ENCODE peak calls at places on chromosomes 16 and 17, in six cellular contexts. K is neuronal stem cell, Y is IMR-90, L is H9, G is H1, Z is mesenchymal stem cell. P is an unnamed sample.

GRCh38 chr16:84774810-84775209 is 45.0 kb upstream of the CRISPLD2 start:
- DNase-seq in K (no peak), Y (peak), G (no peak), L (no peak), Z (peak), P (peak)

GRCh38 chr16:2897110-2897509 is 14.1 kb downstream of the FLYWCH2 start:
- DNase-seq in L (no peak), K (no peak), G (no peak), Z (peak), Y (peak), P (no peak)

GRCh38 chr16:31458073-31458834 is 1.0 kb upstream of the ARMC5 start:
- DNase-seq in Z (peak), L (peak), G (no peak), K (no peak), Y (peak), P (peak)

GRCh38 chr16:28977703-28978641 is 3.4 kb downstream of the SPNS1 start:
- DNase-seq in K (no peak), G (no peak), L (peak), Z (no peak), Y (no peak), P (peak)

GRCh38 chr16:17101646-17102045 is 369.1 kb downstream of the XYLT1 start:
- DNase-seq in Z (no peak), L (peak), G (no peak), Y (peak), K (no peak), P (peak)

GRCh38 chr17:81601525-81602120 is 35.3 kb downstream of the NPLOC4 start:
- DNase-seq in L (peak), Y (peak), G (no peak), K (peak), Z (peak), P (peak)

GRCh38 chr16:55151901-55152300 is 172.1 kb upstream of the IRX6 start:
- DNase-seq in L (no peak), Z (no peak), G (no peak), Y (no peak), K (no peak), P (no peak)

GRCh38 chr17:16255481-16255901 is 38.5 kb downstream of the PIGL start:
- DNase-seq in K (peak), L (peak), Z (no peak), Y (peak), G (peak), P (no peak)

GRCh38 chr16:85266857-85267256 is 154.6 kb upstream of the CIBAR2 start:
- DNase-seq in Z (no peak), G (no peak), Y (no peak), K (no peak), L (no peak), P (no peak)

GRCh38 chr17:48575066-48575582 is 3.0 kb downstream of the HOXB4 start:
- DNase-seq in Z (peak), G (no peak), K (no peak), L (no peak), Y (peak), P (no peak)

GRCh38 chr17:72440961-72441360 is 320.1 kb downstream of the SOX9 start:
- DNase-seq in Y (no peak), Z (no peak), K (no peak), L (no peak), G (no peak), P (no peak)

GRCh38 chr16:89606006-89606405 is 7.4 kb upstream of the DPEP1 start:
- DNase-seq in K (no peak), G (no peak), L (no peak), Y (no peak), Z (no peak), P (no peak)
- H3K14ac ChIP-seq in K (peak), G (peak), L (no peak), Y (no peak), Z (no peak), P (no peak)

GRCh38 chr17:66322764-66323163 is 20.4 kb downstream of the PRKCA start:
- DNase-seq in Z (no peak), Y (no peak), G (no peak), L (no peak), K (no peak), P (no peak)
- H3K14ac ChIP-seq in Z (no peak), Y (no peak), G (no peak), L (no peak), K (no peak), P (no peak)

GRCh38 chr17:39744075-39744835 is 6.5 kb downstream of the GRB7 start:
- DNase-seq in L (no peak), Z (no peak), Y (no peak), G (no peak), K (no peak), P (no peak)

GRCh38 chr17:39742126-39742855 is 4.6 kb downstream of the GRB7 start:
- DNase-seq in Z (no peak), K (no peak), G (no peak), L (no peak), Y (no peak), P (no peak)

GRCh38 chr17:39744836-39745215 is 7.1 kb downstream of the GRB7 start:
- DNase-seq in K (no peak), Y (no peak), L (peak), G (no peak), Z (no peak), P (no peak)

GRCh38 chr17:39740357-39741111 is 2.8 kb downstream of the GRB7 start:
- DNase-seq in Y (peak), G (peak), Z (no peak), L (peak), K (no peak), P (no peak)

GRCh38 chr17:39742856-39743436 is 5.2 kb downstream of the GRB7 start:
- DNase-seq in Z (no peak), Y (no peak), K (no peak), G (no peak), L (no peak), P (no peak)
- H3K14ac ChIP-seq in Z (no peak), Y (no peak), K (no peak), G (no peak), L (no peak), P (no peak)

DNA sequence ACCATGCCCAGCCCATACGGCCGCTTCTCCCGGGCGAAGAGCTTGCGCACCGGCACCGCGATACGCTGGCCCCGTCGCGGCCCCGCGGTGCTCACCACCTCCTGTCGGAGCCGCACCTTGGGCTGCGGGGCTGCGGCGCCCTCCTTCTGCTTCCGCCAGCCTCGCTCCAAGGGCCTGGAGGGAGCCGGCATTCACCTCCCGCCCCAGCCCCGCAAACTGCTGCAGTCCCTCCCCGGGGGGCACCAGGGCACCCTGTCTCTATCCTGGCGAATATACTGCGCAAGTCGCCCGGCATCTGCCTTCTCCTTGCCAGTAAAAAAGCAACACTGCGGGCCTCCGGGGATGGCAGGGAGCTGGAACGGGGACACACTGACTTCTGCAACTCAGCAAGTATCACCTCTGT is 8.3 kb downstream of the SNRNP25 start:
- DNase-seq in Y (no peak), G (no peak), Z (no peak), L (no peak), K (no peak), P (no peak)
- H3K14ac ChIP-seq in Y (no peak), G (no peak), Z (no peak), L (no peak), K (no peak), P (no peak)

GRCh38 chr16:35180970-35181369 is 1721.6 kb downstream of the TP53TG3F start:
- DNase-seq in Y (no peak), G (no peak), Z (no peak), K (no peak), L (no peak), P (no peak)

GRCh38 chr16:35181422-35182030 is 1722.1 kb downstream of the TP53TG3F start:
- DNase-seq in Z (no peak), L (no peak), Y (no peak), G (no peak), K (no peak), P (no peak)

GRCh38 chr16:35184356-35184870 is 1725.0 kb downstream of the TP53TG3F start:
- DNase-seq in Y (no peak), L (no peak), G (no peak), Z (no peak), K (no peak), P (no peak)

GRCh38 chr16:35182043-35182677 is 1722.7 kb downstream of the TP53TG3F start:
- DNase-seq in Z (no peak), K (no peak), Y (no peak), L (no peak), G (no peak), P (no peak)

GRCh38 chr16:35182943-35183550 is 1723.6 kb downstream of the TP53TG3F start:
- DNase-seq in G (no peak), Z (no peak), Y (no peak), L (no peak), K (no peak), P (no peak)
- H3K14ac ChIP-seq in G (no peak), Z (no peak), Y (no peak), L (no peak), K (no peak), P (no peak)

DNA sequence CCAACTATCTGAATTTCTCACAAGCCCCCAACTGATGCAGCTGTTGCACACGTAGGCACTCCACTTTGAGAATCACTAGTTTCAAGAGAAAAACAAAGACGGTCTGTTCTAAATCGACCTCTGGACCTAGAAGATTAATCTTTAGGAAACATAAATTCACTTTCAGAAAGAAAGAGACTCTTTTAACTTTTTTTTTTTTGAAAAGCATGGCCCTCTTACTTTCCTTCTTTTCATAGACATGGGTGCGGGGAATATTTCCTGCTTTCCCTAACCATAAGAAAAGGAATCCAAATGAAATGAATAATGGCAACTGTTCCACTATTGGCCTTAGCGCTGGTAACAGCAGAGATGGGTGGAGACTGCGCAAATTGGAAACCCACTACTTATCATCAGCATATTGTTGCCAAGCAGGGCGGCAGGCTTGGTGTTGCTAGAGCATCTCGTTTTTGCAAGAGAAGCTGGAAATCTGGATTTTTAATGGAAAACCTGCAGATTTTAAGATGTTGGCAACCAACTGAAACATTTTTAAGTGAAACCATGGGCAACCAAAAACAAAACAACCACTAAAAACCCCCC is 144.3 kb downstream of the GAS7 start:
- DNase-seq in Z (no peak), L (no peak), G (no peak), Y (no peak), K (no peak), P (no peak)
- H3K14ac ChIP-seq in Z (no peak), L (no peak), G (no peak), Y (no peak), K (no peak), P (no peak)

DNA sequence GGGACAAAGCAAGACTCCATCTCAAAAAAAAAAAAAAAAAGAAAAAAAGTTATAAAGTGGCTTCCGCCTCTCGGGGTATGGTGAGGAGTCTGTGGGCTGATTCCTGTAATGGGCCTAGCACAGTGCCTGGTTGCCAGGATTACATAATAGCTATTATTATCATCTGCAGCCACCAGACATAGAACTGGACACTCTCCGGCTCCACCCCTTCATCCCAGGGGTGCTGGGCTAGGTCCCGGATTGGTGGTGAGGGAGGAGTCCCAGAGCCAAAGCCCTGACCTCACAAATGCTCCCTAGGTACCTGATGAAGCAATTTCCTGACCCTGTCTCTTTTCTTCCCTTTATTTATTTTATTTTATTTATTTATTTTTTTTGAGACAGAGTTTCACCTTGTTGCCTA is 11.6 kb upstream of the ADGRG1 start:
- DNase-seq in K (no peak), G (no peak), Y (no peak), Z (no peak), L (peak), P (no peak)
- H3K14ac ChIP-seq in K (no peak), G (no peak), Y (no peak), Z (no peak), L (no peak), P (no peak)